ENCODE peak calls at places on chromosomes 4 and X, in six cellular contexts. Q is sigmoid colon, A is A549, I is tibial nerve, O is suprapubic skin, S is upper lobe of left lung. E is an unnamed sample.

GRCh38 chr4:41384992-41385391 is 128.3 kb downstream of the UCHL1 start:
- DNase-seq in Q (peak), O (no peak), S (peak), A (no peak), I (peak), E (no peak)

GRCh38 chr4:16544251-16544721 is 318.0 kb upstream of the TAPT1 start:
- DNase-seq in Q (peak), I (no peak), O (peak), A (no peak), S (peak), E (no peak)

GRCh38 chr4:55866290-55866907 is 13.0 kb downstream of the EXOC1 start:
- DNase-seq in I (no peak), A (peak), Q (no peak), S (no peak), O (no peak), E (no peak)

GRCh38 chr4:128424524-128425195 is 137.0 kb upstream of the PGRMC2 start:
- DNase-seq in S (no peak), O (no peak), A (no peak), Q (no peak), I (no peak), E (no peak)

GRCh38 chr4:129094347-129094746 is 1.0 kb upstream of the SCLT1 start:
- DNase-seq in A (no peak), Q (no peak), I (no peak), O (no peak), S (no peak), E (no peak)

GRCh38 chrX:153565996-153566580 is 32.9 kb downstream of the CCNQ start:
- DNase-seq in I (no peak), O (no peak), S (no peak), A (no peak), Q (no peak), E (no peak)

GRCh38 chr4:105158837-105159236 is 12.2 kb downstream of the TET2 start:
- DNase-seq in O (no peak), I (no peak), Q (peak), A (no peak), S (peak), E (peak)

GRCh38 chr4:107862658-107863057 is 37.9 kb downstream of the SGMS2 start:
- DNase-seq in S (peak), I (no peak), Q (no peak), O (no peak), A (peak), E (peak)

GRCh38 chr4:25638221-25638601 is 17.4 kb upstream of the SLC34A2 start:
- DNase-seq in Q (no peak), A (no peak), O (no peak), I (no peak), S (no peak), E (no peak)

GRCh38 chr4:185912779-185913178 is 100.8 kb upstream of the SORBS2 start:
- DNase-seq in O (no peak), I (no peak), A (no peak), S (no peak), Q (no peak), E (no peak)

GRCh38 chrX:69229436-69229835 is 64.2 kb upstream of the PJA1 start:
- DNase-seq in A (no peak), Q (no peak), I (no peak), O (no peak), S (no peak), E (no peak)

GRCh38 chrX:108558217-108558616 is 118.6 kb downstream of the COL4A5 start:
- DNase-seq in A (no peak), I (no peak), O (no peak), Q (no peak), S (no peak), E (no peak)
- TF ChIP-seq EP300 in A (no peak), I (no peak), O (no peak), Q (no peak), S (no peak), E (no peak)

DNA sequence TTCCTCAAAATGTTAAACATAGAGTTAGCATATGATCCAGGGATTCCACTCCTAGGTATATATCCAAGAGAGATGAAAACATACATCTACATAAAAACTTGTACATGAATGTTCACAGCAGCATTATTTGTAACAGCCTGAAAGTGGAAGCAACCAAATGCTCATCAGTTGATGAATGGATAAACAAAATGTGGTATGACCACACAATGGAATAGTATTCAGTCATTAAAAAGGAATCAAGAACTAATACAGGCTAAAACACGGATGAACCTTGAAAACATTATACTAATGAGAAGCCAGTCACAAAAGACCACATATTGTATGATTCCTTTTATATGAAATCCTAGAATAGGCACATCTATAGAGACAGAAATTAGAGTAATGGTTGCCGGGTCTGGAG is 42.7 kb upstream of the IQSEC2 start:
- DNase-seq in A (no peak), I (no peak), O (no peak), S (no peak), Q (no peak), E (no peak)
- TF ChIP-seq EP300 in A (no peak), I (no peak), O (no peak), S (no peak), Q (no peak), E (no peak)

GRCh38 chr4:95158045-95158444 is 390.7 kb downstream of the UNC5C start:
- DNase-seq in Q (no peak), S (no peak), A (no peak), O (no peak), I (no peak), E (no peak)

GRCh38 chr4:95156452-95156765 is 392.4 kb downstream of the UNC5C start:
- DNase-seq in I (no peak), Q (no peak), S (no peak), A (no peak), O (no peak), E (no peak)

GRCh38 chr4:95158626-95159025 is 390.1 kb downstream of the UNC5C start:
- DNase-seq in I (no peak), Q (no peak), S (no peak), O (no peak), A (no peak), E (no peak)

GRCh38 chr4:95153182-95153581 is 395.4 kb downstream of the BMPR1B start:
- DNase-seq in A (no peak), S (no peak), I (no peak), Q (no peak), O (no peak), E (no peak)

DNA sequence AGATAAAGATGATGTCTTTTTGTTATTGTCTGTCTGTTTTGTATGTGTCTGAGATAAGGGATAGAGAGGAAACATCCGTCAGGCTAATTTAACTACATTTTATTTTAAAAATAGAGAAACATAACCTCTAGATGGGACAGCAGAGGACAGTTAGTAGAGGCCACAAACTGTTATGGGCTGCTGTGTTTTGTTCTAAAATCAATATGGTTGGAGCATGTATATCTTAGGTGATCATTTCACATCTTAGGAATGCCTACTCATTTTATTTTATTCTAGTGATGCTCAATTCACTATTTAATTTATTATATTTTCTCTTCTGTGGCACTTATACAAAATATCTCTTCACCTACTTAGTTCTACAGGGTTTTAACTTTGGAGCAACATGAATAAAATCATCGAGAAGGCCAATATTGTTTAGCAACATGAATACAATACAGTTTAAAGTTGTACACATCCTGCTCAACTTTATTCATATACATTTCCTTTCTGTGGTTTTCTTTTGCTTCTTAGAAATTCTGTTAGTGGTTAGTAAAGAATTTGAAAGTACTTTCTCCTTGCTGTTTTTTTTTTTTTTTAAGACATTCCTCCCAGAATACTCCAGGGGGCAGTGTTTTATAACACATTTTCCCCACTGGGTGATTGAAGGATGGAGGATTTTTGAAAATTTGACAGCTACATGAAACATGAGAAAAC is 392.9 kb downstream of the UNC5C start:
- DNase-seq in A (peak), Q (no peak), I (no peak), S (no peak), O (no peak), E (peak)
- TF ChIP-seq EP300 in A (no peak), Q (no peak), I (no peak), S (no peak), O (no peak), E (no peak)

GRCh38 chr4:166482755-166483154 is 609.7 kb downstream of the TLL1 start:
- DNase-seq in A (no peak), I (no peak), O (no peak), S (no peak), Q (no peak), E (peak)

GRCh38 chr4:166481014-166481507 is 608.0 kb downstream of the TLL1 start:
- DNase-seq in A (no peak), S (no peak), O (no peak), Q (no peak), I (no peak), E (no peak)

GRCh38 chr4:166481739-166482138 is 608.7 kb downstream of the TLL1 start:
- DNase-seq in Q (no peak), S (no peak), A (no peak), O (no peak), I (no peak), E (no peak)
- TF ChIP-seq EP300 in Q (no peak), S (no peak), A (no peak), O (no peak), I (no peak), E (no peak)

GRCh38 chr4:189941005-189941450 is 356 bp downstream of the FRG1 start:
- DNase-seq in O (no peak), I (no peak), Q (no peak), A (no peak), S (no peak), E (no peak)

GRCh38 chr4:189940178-189941004 is at the start of gene FRG1:
- DNase-seq in O (peak), Q (peak), A (peak), I (peak), S (peak), E (peak)
- TF ChIP-seq EP300 in O (no peak), Q (no peak), A (no peak), I (peak), S (no peak), E (peak)

E was measured in HepG2.